ENCODE peak calls at places on chromosomes 13 and 19, in four cellular contexts. One of them, this sample, is unnamed.

GRCh38 chr19:43774103-43774939 is 6.5 kb downstream of the KCNN4 start:
- DNase-seq in K562: peak
- DNase-seq in GM12878: no peak
- DNase-seq in HepG2: peak
- DNase-seq in this sample: peak

GRCh38 chr19:10625003-10625761 is at the start of gene SLC44A2:
- DNase-seq in GM12878: no peak
- DNase-seq in K562: peak
- DNase-seq in HepG2: no peak
- DNase-seq in this sample: no peak

GRCh38 chr13:113060557-113061270 is 44.9 kb upstream of the F7 start:
- DNase-seq in HepG2: no peak
- DNase-seq in GM12878: no peak
- DNase-seq in K562: no peak
- DNase-seq in this sample: no peak

GRCh38 chr19:49503582-49503962 is 7.3 kb downstream of the RPS11 start:
- DNase-seq in HepG2: no peak
- DNase-seq in K562: no peak
- DNase-seq in GM12878: no peak
- DNase-seq in this sample: no peak

GRCh38 chr13:52001120-52001731 is 10.0 kb downstream of the ATP7B start:
- DNase-seq in HepG2: peak
- DNase-seq in K562: peak
- DNase-seq in GM12878: no peak
- DNase-seq in this sample: peak

GRCh38 chr13:25171517-25172302 is at the start of gene AMER2:
- DNase-seq in GM12878: no peak
- DNase-seq in HepG2: no peak
- DNase-seq in K562: no peak
- DNase-seq in this sample: peak

GRCh38 chr19:51296331-51297093 is 14.9 kb upstream of the IGLON5 start:
- DNase-seq in GM12878: no peak
- DNase-seq in HepG2: peak
- DNase-seq in K562: peak
- DNase-seq in this sample: no peak

GRCh38 chr19:40539070-40539469 is 37.6 kb upstream of the SHKBP1 start:
- DNase-seq in GM12878: no peak
- DNase-seq in K562: no peak
- DNase-seq in HepG2: no peak
- DNase-seq in this sample: no peak

GRCh38 chr13:25753976-25754375 is 297.8 kb downstream of the SHISA2 start:
- DNase-seq in GM12878: no peak
- DNase-seq in HepG2: no peak
- DNase-seq in K562: no peak
- DNase-seq in this sample: no peak

GRCh38 chr13:97423300-97424045 is 10.5 kb upstream of the RAP2A start:
- DNase-seq in K562: no peak
- DNase-seq in GM12878: no peak
- DNase-seq in HepG2: no peak
- DNase-seq in this sample: no peak

GRCh38 chr19:17807731-17808316 is 12.9 kb downstream of the B3GNT3 start:
- DNase-seq in K562: no peak
- DNase-seq in HepG2: no peak
- DNase-seq in GM12878: no peak
- DNase-seq in this sample: no peak

GRCh38 chr13:80962855-80963254 is 621.9 kb upstream of the SPRY2 start:
- DNase-seq in GM12878: no peak
- DNase-seq in HepG2: no peak
- DNase-seq in K562: no peak
- DNase-seq in this sample: peak

GRCh38 chr19:58218899-58219298 is 9.8 kb upstream of the ZNF544 start:
- DNase-seq in HepG2: peak
- DNase-seq in K562: no peak
- DNase-seq in GM12878: no peak
- DNase-seq in this sample: no peak

GRCh38 chr19:1266116-1266817 is 2.9 kb upstream of the CIRBP start:
- DNase-seq in K562: peak
- DNase-seq in HepG2: peak
- DNase-seq in GM12878: no peak
- DNase-seq in this sample: peak

GRCh38 chr13:20351279-20352022 is 119.3 kb upstream of the GJB6 start:
- DNase-seq in K562: no peak
- DNase-seq in HepG2: no peak
- DNase-seq in GM12878: no peak
- DNase-seq in this sample: no peak

GRCh38 chr19:45216677-45217076 is 28.5 kb downstream of the EXOC3L2 start:
- DNase-seq in GM12878: no peak
- DNase-seq in K562: no peak
- DNase-seq in HepG2: no peak
- DNase-seq in this sample: no peak

GRCh38 chr13:107203146-107203847 is 635.4 kb upstream of the ARGLU1 start:
- DNase-seq in HepG2: peak
- DNase-seq in GM12878: no peak
- DNase-seq in K562: no peak
- DNase-seq in this sample: peak

GRCh38 chr13:109785141-109785891 is 1.1 kb downstream of the IRS2 start:
- DNase-seq in K562: no peak
- DNase-seq in HepG2: no peak
- DNase-seq in GM12878: no peak
- DNase-seq in this sample: no peak

GRCh38 chr13:78420814-78421213 is 182.5 kb downstream of the POU4F1 start:
- DNase-seq in HepG2: no peak
- DNase-seq in K562: no peak
- DNase-seq in GM12878: peak
- DNase-seq in this sample: no peak

GRCh38 chr19:36488816-36489138 is 584 bp downstream of the ZNF566 start:
- DNase-seq in K562: peak
- DNase-seq in GM12878: no peak
- DNase-seq in HepG2: peak
- DNase-seq in this sample: peak

GRCh38 chr13:26539738-26540292 is 17.7 kb upstream of the WASF3 start:
- DNase-seq in K562: no peak
- DNase-seq in GM12878: no peak
- DNase-seq in HepG2: no peak
- DNase-seq in this sample: no peak

GRCh38 chr19:24033962-24034342 is 53.0 kb upstream of the ZNF254 start:
- DNase-seq in HepG2: peak
- DNase-seq in K562: no peak
- DNase-seq in GM12878: no peak
- DNase-seq in this sample: peak

GRCh38 chr19:1000095-1000494 is at the start of gene GRIN3B:
- DNase-seq in HepG2: peak
- DNase-seq in K562: peak
- DNase-seq in GM12878: no peak
- DNase-seq in this sample: peak

GRCh38 chr13:110421696-110422395 is 114.8 kb downstream of the COL4A2 start:
- DNase-seq in K562: no peak
- DNase-seq in GM12878: no peak
- DNase-seq in HepG2: no peak
- DNase-seq in this sample: no peak

GRCh38 chr19:14837391-14837790 is 2.4 kb upstream of the OR7A5 start:
- DNase-seq in HepG2: no peak
- DNase-seq in GM12878: no peak
- DNase-seq in K562: no peak
- DNase-seq in this sample: no peak

GRCh38 chr19:1417681-1418493 is 10.5 kb downstream of the DAZAP1 start:
- DNase-seq in HepG2: no peak
- DNase-seq in K562: no peak
- DNase-seq in GM12878: no peak
- DNase-seq in this sample: no peak

GRCh38 chr13:109809216-109809890 is 23.0 kb upstream of the IRS2 start:
- DNase-seq in GM12878: no peak
- DNase-seq in HepG2: no peak
- DNase-seq in K562: no peak
- DNase-seq in this sample: no peak

GRCh38 chr19:2820112-2820702 is 539 bp downstream of the ZNF554 start:
- DNase-seq in GM12878: no peak
- DNase-seq in HepG2: no peak
- DNase-seq in K562: no peak
- DNase-seq in this sample: no peak

GRCh38 chr13:45331981-45332830 is 8.8 kb downstream of the TPT1 start:
- DNase-seq in K562: no peak
- DNase-seq in GM12878: no peak
- DNase-seq in HepG2: peak
- DNase-seq in this sample: no peak

GRCh38 chr19:45780146-45780447 is 2.2 kb downstream of the DMPK start:
- DNase-seq in GM12878: no peak
- DNase-seq in HepG2: no peak
- DNase-seq in K562: no peak
- DNase-seq in this sample: no peak

DNA sequence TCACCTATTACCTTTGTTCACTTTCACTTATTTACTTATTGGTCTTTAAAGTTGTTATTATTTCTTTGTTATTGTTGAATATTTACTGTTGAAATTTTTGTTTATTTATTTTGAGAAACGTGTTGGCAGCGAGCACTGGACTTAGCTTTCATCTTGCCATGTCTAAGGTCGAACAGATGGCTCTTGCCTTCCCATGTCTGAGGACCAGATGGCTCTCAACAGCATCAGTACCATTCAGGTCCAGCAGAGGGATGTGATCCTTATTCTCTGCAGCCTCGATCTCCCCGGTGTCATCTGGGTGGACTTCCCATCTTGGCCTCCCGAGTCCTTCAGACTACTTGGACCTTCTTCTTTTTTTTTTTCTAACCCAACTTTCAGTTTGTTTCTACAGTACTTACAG is 1437.6 kb downstream of the UQCRFS1 start:
- DNase-seq in GM12878: no peak
- DNase-seq in K562: peak
- DNase-seq in HepG2: no peak
- DNase-seq in this sample: no peak
- TF ChIP-seq FOXK2 in GM12878: no peak
- TF ChIP-seq FOXK2 in K562: no peak
- TF ChIP-seq FOXK2 in HepG2: no peak
- TF ChIP-seq FOXK2 in this sample: no peak

GRCh38 chr13:36571444-36571843 is 102.4 kb upstream of the SERTM1 start:
- DNase-seq in HepG2: no peak
- DNase-seq in GM12878: no peak
- DNase-seq in K562: no peak
- DNase-seq in this sample: no peak

DNA sequence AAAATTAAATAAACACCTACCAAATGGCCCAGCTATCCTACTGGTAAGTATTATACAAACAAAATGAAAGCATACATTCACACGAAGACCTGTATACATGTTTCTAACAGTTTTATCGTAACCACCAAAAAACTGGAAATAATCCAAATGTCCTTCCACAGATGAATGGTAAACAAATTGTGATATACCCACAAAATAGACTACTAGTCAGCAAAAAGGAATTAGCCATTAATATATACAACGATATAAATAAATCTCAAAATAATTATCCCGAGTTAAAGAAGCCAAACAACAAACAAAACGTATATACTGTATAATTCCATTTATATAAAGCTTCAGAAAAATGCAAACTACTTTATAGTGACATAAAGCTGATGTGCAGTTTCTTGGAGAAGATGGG is 106.3 kb upstream of the SERTM1 start:
- DNase-seq in K562: no peak
- DNase-seq in GM12878: no peak
- DNase-seq in HepG2: no peak
- DNase-seq in this sample: no peak
- TF ChIP-seq SP1 in K562: no peak
- TF ChIP-seq SP1 in GM12878: no peak
- TF ChIP-seq SP1 in HepG2: no peak
- TF ChIP-seq SP1 in this sample: no peak

GRCh38 chr13:98543380-98544104 is 33.4 kb downstream of the STK24 start:
- DNase-seq in K562: no peak
- DNase-seq in GM12878: no peak
- DNase-seq in HepG2: no peak
- DNase-seq in this sample: no peak
- TF ChIP-seq FOXK2 in K562: no peak
- TF ChIP-seq FOXK2 in GM12878: no peak
- TF ChIP-seq FOXK2 in HepG2: no peak
- TF ChIP-seq FOXK2 in this sample: no peak

DNA sequence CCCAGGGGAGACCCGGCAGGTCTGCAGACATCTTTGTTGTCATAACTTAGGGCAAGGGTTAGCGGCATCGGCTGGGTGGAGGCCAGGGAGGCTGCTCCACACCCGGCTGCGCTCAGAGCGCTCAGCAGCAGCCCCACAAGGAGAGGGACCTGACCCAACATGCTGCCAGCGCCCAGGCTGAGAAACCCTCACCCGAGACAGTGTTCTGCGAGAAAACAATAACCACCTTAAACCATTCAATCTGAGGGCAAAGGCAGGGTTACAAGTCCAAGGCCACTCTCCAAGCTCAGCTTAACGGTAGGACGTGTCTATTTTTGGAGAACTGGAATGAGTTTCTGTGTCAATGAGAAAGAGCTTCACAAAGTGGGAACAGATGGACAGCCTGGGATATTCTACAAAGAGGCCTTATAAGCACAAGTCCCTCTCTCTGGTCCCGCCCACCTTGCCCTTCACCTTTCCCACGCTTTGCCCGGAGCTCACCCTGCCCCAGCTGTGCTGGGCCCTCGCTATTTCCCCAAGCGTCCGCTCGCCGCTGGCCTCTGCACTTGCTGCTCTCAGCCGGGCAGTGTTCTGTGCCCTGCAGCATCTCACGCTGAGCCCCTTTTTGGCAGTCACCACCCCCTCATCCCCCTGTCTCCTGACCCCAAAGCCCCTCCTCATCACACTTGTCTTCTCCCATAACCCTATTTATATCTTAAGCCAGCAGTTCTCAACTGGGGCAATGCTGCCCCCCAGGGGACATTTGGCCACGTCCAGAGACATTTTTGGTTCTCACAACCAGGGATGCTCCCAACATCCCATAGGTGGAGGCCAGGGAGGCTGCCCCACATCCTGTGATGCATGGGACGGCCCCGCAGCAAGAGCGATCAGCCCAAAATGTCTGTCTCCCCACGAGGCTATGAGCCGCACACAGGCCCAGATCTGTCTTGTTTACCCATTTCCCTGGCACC is 17.6 kb downstream of the PPP1R12C start:
- DNase-seq in HepG2: no peak
- DNase-seq in K562: no peak
- DNase-seq in GM12878: no peak
- DNase-seq in this sample: no peak
- TF ChIP-seq SP1 in HepG2: no peak
- TF ChIP-seq SP1 in K562: no peak
- TF ChIP-seq SP1 in GM12878: no peak
- TF ChIP-seq SP1 in this sample: no peak

DNA sequence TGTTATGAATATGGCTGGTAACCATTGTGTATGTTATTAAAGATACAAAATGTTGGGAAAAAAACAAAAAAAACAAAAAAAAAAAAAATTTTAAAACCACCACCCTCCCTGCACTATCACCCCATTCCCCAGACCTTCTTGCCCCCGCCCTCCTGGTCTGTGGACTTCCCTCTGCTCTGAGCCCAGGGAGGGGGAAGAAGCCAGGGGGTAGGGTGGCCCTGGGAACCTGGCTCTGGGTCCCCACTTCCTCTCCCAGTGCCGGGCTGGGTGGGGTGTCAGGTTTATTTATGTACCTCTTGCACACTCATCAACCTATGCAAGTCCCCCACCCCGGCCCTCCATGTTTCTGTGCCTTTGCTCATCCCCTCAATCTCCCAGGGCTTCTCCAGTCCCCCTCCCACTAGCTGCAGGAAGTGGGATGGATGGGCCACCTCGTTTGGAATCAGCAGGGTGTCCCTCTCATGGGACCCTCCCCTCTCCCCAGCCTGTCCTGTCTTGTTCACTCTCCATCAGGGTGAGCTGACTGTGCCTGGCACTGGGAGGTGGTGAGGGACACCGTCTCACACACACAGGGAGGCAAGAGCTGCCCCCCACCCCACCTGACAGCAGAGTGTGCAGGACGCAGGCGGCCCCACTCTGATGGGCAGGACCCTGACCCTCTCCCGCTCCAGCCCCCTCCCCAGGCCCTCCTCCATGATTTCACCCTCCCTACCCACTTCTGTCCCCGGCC is 5.9 kb downstream of the PAF1 start:
- DNase-seq in GM12878: no peak
- DNase-seq in K562: no peak
- DNase-seq in HepG2: no peak
- DNase-seq in this sample: no peak
- TF ChIP-seq FOXK2 in GM12878: no peak
- TF ChIP-seq FOXK2 in K562: no peak
- TF ChIP-seq FOXK2 in HepG2: no peak
- TF ChIP-seq FOXK2 in this sample: no peak

This sample was measured in HEK293T.